ENCODE peak calls at places on chromosomes 13 and 19, in eight cellular contexts. One of them, this sample, is unnamed.

GRCh38 chr13:85197431-85197830 is 601.8 kb downstream of the SLITRK6 start:
- DNase-seq in T follicular helper cell: no peak
- DNase-seq in stimulated activated naive CD4-positive, alpha-beta T cell treated with Interleukin-2 at 50 U/mL for 16 hours: no peak
- DNase-seq in heart right ventricle: no peak
- DNase-seq in PC-3: no peak
- DNase-seq in neural crest cell: no peak
- DNase-seq in mucosa of descending colon: no peak
- DNase-seq in effector memory CD4-positive, alpha-beta T cell: no peak
- DNase-seq in this sample: no peak

GRCh38 chr19:53971608-53972007 is 8.9 kb downstream of the CACNG8 start:
- DNase-seq in T follicular helper cell: no peak
- DNase-seq in stimulated activated naive CD4-positive, alpha-beta T cell treated with Interleukin-2 at 50 U/mL for 16 hours: no peak
- DNase-seq in heart right ventricle: no peak
- DNase-seq in PC-3: no peak
- DNase-seq in neural crest cell: no peak
- DNase-seq in mucosa of descending colon: no peak
- DNase-seq in effector memory CD4-positive, alpha-beta T cell: no peak
- DNase-seq in this sample: no peak

GRCh38 chr19:27774827-27775226 is 1438.1 kb downstream of the UQCRFS1 start:
- DNase-seq in T follicular helper cell: no peak
- DNase-seq in stimulated activated naive CD4-positive, alpha-beta T cell treated with Interleukin-2 at 50 U/mL for 16 hours: no peak
- DNase-seq in heart right ventricle: no peak
- DNase-seq in PC-3: peak; percentile 5
- DNase-seq in neural crest cell: no peak
- DNase-seq in mucosa of descending colon: no peak
- DNase-seq in effector memory CD4-positive, alpha-beta T cell: no peak
- DNase-seq in this sample: no peak

GRCh38 chr19:15180451-15181390 is 20.1 kb downstream of the NOTCH3 start:
- DNase-seq in T follicular helper cell: no peak
- DNase-seq in stimulated activated naive CD4-positive, alpha-beta T cell treated with Interleukin-2 at 50 U/mL for 16 hours: no peak
- DNase-seq in heart right ventricle: peak; percentile 54
- DNase-seq in PC-3: no peak
- DNase-seq in neural crest cell: no peak
- DNase-seq in mucosa of descending colon: peak; percentile 74
- DNase-seq in effector memory CD4-positive, alpha-beta T cell: no peak
- DNase-seq in this sample: no peak

GRCh38 chr13:99974939-99975561 is 3.5 kb upstream of the ZIC5 start:
- DNase-seq in T follicular helper cell: no peak
- DNase-seq in stimulated activated naive CD4-positive, alpha-beta T cell treated with Interleukin-2 at 50 U/mL for 16 hours: no peak
- DNase-seq in heart right ventricle: no peak
- DNase-seq in PC-3: no peak
- DNase-seq in neural crest cell: no peak
- DNase-seq in mucosa of descending colon: no peak
- DNase-seq in effector memory CD4-positive, alpha-beta T cell: no peak
- DNase-seq in this sample: no peak

GRCh38 chr19:48872884-48873475 is 759 bp downstream of the PPP1R15A start:
- DNase-seq in T follicular helper cell: peak; percentile 72
- DNase-seq in stimulated activated naive CD4-positive, alpha-beta T cell treated with Interleukin-2 at 50 U/mL for 16 hours: peak; percentile 79
- DNase-seq in heart right ventricle: peak; percentile 72
- DNase-seq in PC-3: peak; percentile 92
- DNase-seq in neural crest cell: peak; percentile 47
- DNase-seq in mucosa of descending colon: peak; percentile 93
- DNase-seq in effector memory CD4-positive, alpha-beta T cell: peak; percentile 72
- DNase-seq in this sample: peak; percentile 77

GRCh38 chr19:15358918-15359317 is 20.7 kb downstream of the AKAP8 start:
- DNase-seq in T follicular helper cell: no peak
- DNase-seq in stimulated activated naive CD4-positive, alpha-beta T cell treated with Interleukin-2 at 50 U/mL for 16 hours: no peak
- DNase-seq in heart right ventricle: no peak
- DNase-seq in PC-3: no peak
- DNase-seq in neural crest cell: no peak
- DNase-seq in mucosa of descending colon: no peak
- DNase-seq in effector memory CD4-positive, alpha-beta T cell: no peak
- DNase-seq in this sample: no peak

GRCh38 chr19:47232422-47233211 is 1.6 kb upstream of the BBC3 start:
- DNase-seq in T follicular helper cell: no peak
- DNase-seq in stimulated activated naive CD4-positive, alpha-beta T cell treated with Interleukin-2 at 50 U/mL for 16 hours: peak; percentile 11
- DNase-seq in heart right ventricle: no peak
- DNase-seq in PC-3: peak; percentile 45
- DNase-seq in neural crest cell: no peak
- DNase-seq in mucosa of descending colon: peak; percentile 58
- DNase-seq in effector memory CD4-positive, alpha-beta T cell: no peak
- DNase-seq in this sample: no peak

GRCh38 chr13:96792736-96793444 is 201.4 kb downstream of the OXGR1 start:
- DNase-seq in T follicular helper cell: no peak
- DNase-seq in stimulated activated naive CD4-positive, alpha-beta T cell treated with Interleukin-2 at 50 U/mL for 16 hours: no peak
- DNase-seq in heart right ventricle: no peak
- DNase-seq in PC-3: no peak
- DNase-seq in neural crest cell: no peak
- DNase-seq in mucosa of descending colon: no peak
- DNase-seq in effector memory CD4-positive, alpha-beta T cell: no peak
- DNase-seq in this sample: no peak